ENCODE peak calls at places on chromosomes 3 and 15, in eight cellular contexts. One of them, this sample, is unnamed.
A peak's percentile ranks its signal among the peaks of the same experiment; 100 is the strongest.

GRCh38 chr3:170418422-170419300 is at the start of gene CLDN11:
- DNase-seq in spleen: no peak
- DNase-seq in GM23338: peak; percentile 83
- DNase-seq in SK-N-SH: peak; percentile 91
- DNase-seq in sigmoid colon: peak; percentile 75
- DNase-seq in HepG2: no peak
- DNase-seq in endothelial cell of umbilical vein: peak; percentile 22
- DNase-seq in transverse colon: no peak
- DNase-seq in this sample: no peak

GRCh38 chr3:97821413-97821809 is 400 bp upstream of the CRYBG3 start:
- DNase-seq in spleen: peak; percentile 90
- DNase-seq in GM23338: peak; percentile 79
- DNase-seq in SK-N-SH: peak; percentile 45
- DNase-seq in sigmoid colon: peak; percentile 77
- DNase-seq in HepG2: no peak
- DNase-seq in endothelial cell of umbilical vein: no peak
- DNase-seq in transverse colon: peak; percentile 59
- DNase-seq in this sample: no peak

GRCh38 chr3:72310028-72310987 is 525.4 kb upstream of the PROK2 start:
- DNase-seq in spleen: peak; percentile 92
- DNase-seq in GM23338: no peak
- DNase-seq in SK-N-SH: peak; percentile 54
- DNase-seq in sigmoid colon: no peak
- DNase-seq in HepG2: peak; percentile 16
- DNase-seq in endothelial cell of umbilical vein: peak; percentile 97
- DNase-seq in transverse colon: peak; percentile 67
- DNase-seq in this sample: no peak

GRCh38 chr3:145776782-145777408 is 384.1 kb downstream of the PLOD2 start:
- DNase-seq in spleen: no peak
- DNase-seq in GM23338: peak; percentile 77
- DNase-seq in SK-N-SH: peak; percentile 10
- DNase-seq in sigmoid colon: no peak
- DNase-seq in HepG2: peak; percentile 47
- DNase-seq in endothelial cell of umbilical vein: peak; percentile 80
- DNase-seq in transverse colon: no peak
- DNase-seq in this sample: no peak

GRCh38 chr15:74383695-74384565 is 16.5 kb upstream of the CYP11A1 start:
- DNase-seq in spleen: peak; percentile 87
- DNase-seq in GM23338: no peak
- DNase-seq in SK-N-SH: no peak
- DNase-seq in sigmoid colon: no peak
- DNase-seq in HepG2: no peak
- DNase-seq in endothelial cell of umbilical vein: no peak
- DNase-seq in transverse colon: no peak
- DNase-seq in this sample: no peak

GRCh38 chr15:70528270-70528706 is 235.1 kb downstream of the UACA start:
- DNase-seq in spleen: peak; percentile 82
- DNase-seq in GM23338: no peak
- DNase-seq in SK-N-SH: no peak
- DNase-seq in sigmoid colon: no peak
- DNase-seq in HepG2: peak; percentile 66
- DNase-seq in endothelial cell of umbilical vein: peak; percentile 70
- DNase-seq in transverse colon: peak; percentile 50
- DNase-seq in this sample: peak; percentile 42

GRCh38 chr3:120399372-120399771 is 50.2 kb upstream of the LRRC58 start:
- DNase-seq in spleen: no peak
- DNase-seq in GM23338: no peak
- DNase-seq in SK-N-SH: no peak
- DNase-seq in sigmoid colon: no peak
- DNase-seq in HepG2: no peak
- DNase-seq in endothelial cell of umbilical vein: no peak
- DNase-seq in transverse colon: no peak
- DNase-seq in this sample: no peak

GRCh38 chr15:33278816-33279612 is 31.8 kb upstream of the RYR3 start:
- DNase-seq in spleen: no peak
- DNase-seq in GM23338: peak; percentile 40
- DNase-seq in SK-N-SH: no peak
- DNase-seq in sigmoid colon: no peak
- DNase-seq in HepG2: no peak
- DNase-seq in endothelial cell of umbilical vein: peak; percentile 76
- DNase-seq in transverse colon: no peak
- DNase-seq in this sample: no peak

GRCh38 chr3:184133840-184134745 is 1.1 kb upstream of the EIF2B5 start:
- DNase-seq in spleen: peak; percentile 93
- DNase-seq in GM23338: peak; percentile 92
- DNase-seq in SK-N-SH: peak; percentile 79
- DNase-seq in sigmoid colon: peak; percentile 92
- DNase-seq in HepG2: peak; percentile 74
- DNase-seq in endothelial cell of umbilical vein: peak; percentile 79
- DNase-seq in transverse colon: peak; percentile 88
- DNase-seq in this sample: no peak

GRCh38 chr3:52742418-52743041 is 28.2 kb downstream of the NEK4 start:
- DNase-seq in spleen: no peak
- DNase-seq in GM23338: peak; percentile 30
- DNase-seq in SK-N-SH: peak; percentile 41
- DNase-seq in sigmoid colon: no peak
- DNase-seq in HepG2: peak; percentile 44
- DNase-seq in endothelial cell of umbilical vein: peak; percentile 58
- DNase-seq in transverse colon: no peak
- DNase-seq in this sample: no peak

GRCh38 chr3:80192871-80193270 is 425.1 kb upstream of the ROBO1 start:
- DNase-seq in spleen: no peak
- DNase-seq in GM23338: no peak
- DNase-seq in SK-N-SH: no peak
- DNase-seq in sigmoid colon: no peak
- DNase-seq in HepG2: no peak
- DNase-seq in endothelial cell of umbilical vein: peak; percentile 74
- DNase-seq in transverse colon: no peak
- DNase-seq in this sample: no peak

GRCh38 chr3:153163349-153164008 is 1.5 kb downstream of the RAP2B start:
- DNase-seq in spleen: no peak
- DNase-seq in GM23338: peak; percentile 11
- DNase-seq in SK-N-SH: no peak
- DNase-seq in sigmoid colon: no peak
- DNase-seq in HepG2: no peak
- DNase-seq in endothelial cell of umbilical vein: peak; percentile 51
- DNase-seq in transverse colon: no peak
- DNase-seq in this sample: no peak

GRCh38 chr15:31554261-31554660 is 227.6 kb downstream of the KLF13 start:
- DNase-seq in spleen: no peak
- DNase-seq in GM23338: no peak
- DNase-seq in SK-N-SH: no peak
- DNase-seq in sigmoid colon: no peak
- DNase-seq in HepG2: no peak
- DNase-seq in endothelial cell of umbilical vein: peak; percentile 80
- DNase-seq in transverse colon: no peak
- DNase-seq in this sample: no peak

GRCh38 chr15:50390549-50391264 is 33.5 kb upstream of the USP8 start:
- DNase-seq in spleen: no peak
- DNase-seq in GM23338: no peak
- DNase-seq in SK-N-SH: no peak
- DNase-seq in sigmoid colon: no peak
- DNase-seq in HepG2: no peak
- DNase-seq in endothelial cell of umbilical vein: no peak
- DNase-seq in transverse colon: no peak
- DNase-seq in this sample: no peak

GRCh38 chr15:97652041-97652440 is 308.5 kb upstream of the ARRDC4 start:
- DNase-seq in spleen: no peak
- DNase-seq in GM23338: no peak
- DNase-seq in SK-N-SH: no peak
- DNase-seq in sigmoid colon: no peak
- DNase-seq in HepG2: no peak
- DNase-seq in endothelial cell of umbilical vein: no peak
- DNase-seq in transverse colon: no peak
- DNase-seq in this sample: no peak

GRCh38 chr3:13791501-13792490 is 88.1 kb downstream of the WNT7A start:
- DNase-seq in spleen: no peak
- DNase-seq in GM23338: no peak
- DNase-seq in SK-N-SH: peak; percentile 70
- DNase-seq in sigmoid colon: no peak
- DNase-seq in HepG2: no peak
- DNase-seq in endothelial cell of umbilical vein: no peak
- DNase-seq in transverse colon: no peak
- DNase-seq in this sample: no peak

GRCh38 chr15:60740787-60741354 is 261.9 kb upstream of the ICE2 start:
- DNase-seq in spleen: no peak
- DNase-seq in GM23338: no peak
- DNase-seq in SK-N-SH: no peak
- DNase-seq in sigmoid colon: no peak
- DNase-seq in HepG2: peak; percentile 34
- DNase-seq in endothelial cell of umbilical vein: no peak
- DNase-seq in transverse colon: no peak
- DNase-seq in this sample: no peak

DNA sequence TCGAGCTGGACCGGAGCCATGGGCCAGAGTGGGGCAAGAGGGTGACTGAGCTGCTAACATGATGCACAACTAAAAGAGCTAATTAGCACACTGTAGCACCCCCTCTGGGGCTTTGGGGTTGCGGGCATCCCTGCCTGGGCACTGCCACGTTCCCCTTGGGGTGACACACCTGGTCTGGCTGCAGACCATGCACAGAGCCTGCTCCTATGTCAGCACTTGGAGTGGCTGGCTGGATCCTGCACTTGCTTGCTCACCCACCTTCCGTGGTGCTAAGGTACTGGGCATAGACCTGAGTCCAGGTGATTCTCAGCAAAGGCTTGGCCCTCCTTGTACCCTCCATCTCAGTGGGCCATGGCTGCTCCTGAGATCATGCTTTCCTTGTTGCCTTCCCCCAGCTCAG is 12.8 kb upstream of the SPTBN5 start:
- DNase-seq in spleen: no peak
- DNase-seq in GM23338: no peak
- DNase-seq in SK-N-SH: no peak
- DNase-seq in sigmoid colon: no peak
- DNase-seq in HepG2: no peak
- DNase-seq in endothelial cell of umbilical vein: no peak
- DNase-seq in transverse colon: no peak
- DNase-seq in this sample: no peak
- TF ChIP-seq POLR2AphosphoS5 in spleen: no peak
- TF ChIP-seq POLR2AphosphoS5 in GM23338: no peak
- TF ChIP-seq POLR2AphosphoS5 in SK-N-SH: no peak
- TF ChIP-seq POLR2AphosphoS5 in sigmoid colon: no peak
- TF ChIP-seq POLR2AphosphoS5 in HepG2: no peak
- TF ChIP-seq POLR2AphosphoS5 in endothelial cell of umbilical vein: no peak
- TF ChIP-seq POLR2AphosphoS5 in transverse colon: no peak
- TF ChIP-seq POLR2AphosphoS5 in this sample: no peak

GRCh38 chr3:172288625-172289024 is 159.6 kb downstream of the GHSR start:
- DNase-seq in spleen: no peak
- DNase-seq in GM23338: no peak
- DNase-seq in SK-N-SH: peak; percentile 32
- DNase-seq in sigmoid colon: no peak
- DNase-seq in HepG2: no peak
- DNase-seq in endothelial cell of umbilical vein: no peak
- DNase-seq in transverse colon: no peak
- DNase-seq in this sample: no peak
- H3K4me1 ChIP-seq in spleen: peaks cover 25% of the 10 kb centered on the region
- H3K4me1 ChIP-seq in GM23338: no peaks in the 10 kb centered on the region
- H3K4me1 ChIP-seq in SK-N-SH: peaks cover 49% of the 10 kb centered on the region
- H3K4me1 ChIP-seq in sigmoid colon: peaks cover 11% of the 10 kb centered on the region
- H3K4me1 ChIP-seq in HepG2: peaks cover 24% of the 10 kb centered on the region
- H3K4me1 ChIP-seq in endothelial cell of umbilical vein: peaks cover 20% of the 10 kb centered on the region
- H3K4me1 ChIP-seq in transverse colon: no peaks in the 10 kb centered on the region
- H3K4me1 ChIP-seq in this sample: peaks cover 8% of the 10 kb centered on the region

GRCh38 chr3:46675843-46676567 is 17.5 kb downstream of the ALS2CL start:
- DNase-seq in spleen: peak; percentile 56
- DNase-seq in GM23338: no peak
- DNase-seq in SK-N-SH: no peak
- DNase-seq in sigmoid colon: peak; percentile 64
- DNase-seq in HepG2: no peak
- DNase-seq in endothelial cell of umbilical vein: no peak
- DNase-seq in transverse colon: no peak
- DNase-seq in this sample: no peak
- TF ChIP-seq POLR2AphosphoS5 in spleen: no peak
- TF ChIP-seq POLR2AphosphoS5 in GM23338: no peak
- TF ChIP-seq POLR2AphosphoS5 in SK-N-SH: no peak
- TF ChIP-seq POLR2AphosphoS5 in sigmoid colon: no peak
- TF ChIP-seq POLR2AphosphoS5 in HepG2: no peak
- TF ChIP-seq POLR2AphosphoS5 in endothelial cell of umbilical vein: no peak
- TF ChIP-seq POLR2AphosphoS5 in transverse colon: no peak
- TF ChIP-seq POLR2AphosphoS5 in this sample: no peak

GRCh38 chr15:101204744-101205535 is 46.9 kb downstream of the CHSY1 start:
- DNase-seq in spleen: no peak
- DNase-seq in GM23338: no peak
- DNase-seq in SK-N-SH: no peak
- DNase-seq in sigmoid colon: no peak
- DNase-seq in HepG2: no peak
- DNase-seq in endothelial cell of umbilical vein: no peak
- DNase-seq in transverse colon: no peak
- DNase-seq in this sample: no peak
- H3K4me1 ChIP-seq in spleen: peaks cover 96% of the 10 kb centered on the region
- H3K4me1 ChIP-seq in GM23338: peaks cover 20% of the 10 kb centered on the region
- H3K4me1 ChIP-seq in SK-N-SH: peaks cover 48% of the 10 kb centered on the region
- H3K4me1 ChIP-seq in sigmoid colon: peaks cover 28% of the 10 kb centered on the region
- H3K4me1 ChIP-seq in HepG2: peaks cover 14% of the 10 kb centered on the region
- H3K4me1 ChIP-seq in endothelial cell of umbilical vein: peaks cover 13% of the 10 kb centered on the region
- H3K4me1 ChIP-seq in transverse colon: peaks cover 9% of the 10 kb centered on the region
- H3K4me1 ChIP-seq in this sample: peaks cover 63% of the 10 kb centered on the region

DNA sequence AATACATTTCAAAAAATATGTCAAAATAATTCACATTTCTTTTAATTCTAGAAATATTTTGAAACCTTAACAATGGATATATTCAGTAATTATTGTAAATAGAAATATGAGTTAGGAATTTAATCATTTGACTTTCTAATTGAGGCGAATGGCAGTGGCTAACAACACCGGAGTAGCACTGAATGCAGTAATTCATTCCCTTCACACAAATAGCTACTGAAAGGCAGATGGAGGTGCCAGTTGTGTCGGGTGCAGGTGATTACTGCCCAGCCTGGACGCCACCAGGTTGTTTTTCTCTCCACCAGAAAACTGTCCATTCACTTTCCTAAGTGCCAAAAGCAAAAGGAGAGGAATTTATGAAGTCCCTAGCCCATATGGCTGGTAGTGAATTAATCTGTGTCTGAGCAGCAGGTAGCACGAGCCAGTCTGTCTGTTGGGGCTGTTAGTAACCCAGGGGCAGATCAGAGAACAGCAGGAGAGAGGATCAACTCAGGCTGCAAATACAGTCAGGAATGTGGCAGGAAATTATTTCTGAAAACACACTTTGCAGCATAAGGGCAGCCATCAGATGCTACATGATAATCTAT is 79.3 kb upstream of the GMNC start:
- DNase-seq in spleen: no peak
- DNase-seq in GM23338: peak; percentile 30
- DNase-seq in SK-N-SH: no peak
- DNase-seq in sigmoid colon: no peak
- DNase-seq in HepG2: no peak
- DNase-seq in endothelial cell of umbilical vein: no peak
- DNase-seq in transverse colon: no peak
- DNase-seq in this sample: no peak
- TF ChIP-seq POLR2AphosphoS5 in spleen: no peak
- TF ChIP-seq POLR2AphosphoS5 in GM23338: no peak
- TF ChIP-seq POLR2AphosphoS5 in SK-N-SH: no peak
- TF ChIP-seq POLR2AphosphoS5 in sigmoid colon: no peak
- TF ChIP-seq POLR2AphosphoS5 in HepG2: no peak
- TF ChIP-seq POLR2AphosphoS5 in endothelial cell of umbilical vein: no peak
- TF ChIP-seq POLR2AphosphoS5 in transverse colon: no peak
- TF ChIP-seq POLR2AphosphoS5 in this sample: no peak

DNA sequence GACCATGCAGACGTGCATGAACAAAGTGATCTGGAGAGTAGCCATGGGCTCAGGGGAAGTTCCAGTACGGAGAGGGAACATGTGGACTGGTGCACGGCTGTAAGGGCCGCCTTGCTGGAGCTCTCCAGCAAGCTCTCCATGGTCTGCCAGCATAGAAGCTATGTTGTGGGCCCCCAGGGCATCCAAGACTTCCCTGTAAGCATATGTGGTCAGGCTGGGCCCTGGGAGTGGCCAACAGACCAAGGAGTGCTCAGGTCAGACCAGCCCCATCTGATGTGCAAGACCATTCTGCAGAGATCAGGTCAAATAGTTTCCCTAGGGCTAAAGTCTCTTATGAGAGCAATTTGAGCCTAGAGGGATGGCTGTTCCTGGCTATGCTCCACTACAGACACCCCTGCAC is 110.1 kb upstream of the DAZL start:
- DNase-seq in spleen: no peak
- DNase-seq in GM23338: no peak
- DNase-seq in SK-N-SH: no peak
- DNase-seq in sigmoid colon: no peak
- DNase-seq in HepG2: no peak
- DNase-seq in endothelial cell of umbilical vein: no peak
- DNase-seq in transverse colon: no peak
- DNase-seq in this sample: no peak
- H3K4me1 ChIP-seq in spleen: no peaks in the 10 kb centered on the region
- H3K4me1 ChIP-seq in GM23338: no peaks in the 10 kb centered on the region
- H3K4me1 ChIP-seq in SK-N-SH: no peaks in the 10 kb centered on the region
- H3K4me1 ChIP-seq in sigmoid colon: no peaks in the 10 kb centered on the region
- H3K4me1 ChIP-seq in HepG2: no peaks in the 10 kb centered on the region
- H3K4me1 ChIP-seq in endothelial cell of umbilical vein: no peaks in the 10 kb centered on the region
- H3K4me1 ChIP-seq in transverse colon: no peaks in the 10 kb centered on the region
- H3K4me1 ChIP-seq in this sample: no peaks in the 10 kb centered on the region

This sample was measured in vagina.